ENCODE peak calls at places on chromosomes 7 and 10, in four cellular contexts. One of them, this sample, is unnamed.

GRCh38 chr7:80060218-80060806 is 74.3 kb upstream of the GNAI1 start:
- DNase-seq in right atrium auricular region: no peak
- DNase-seq in CD8-positive, alpha-beta T cell: no peak
- DNase-seq in GM23338: peak
- DNase-seq in this sample: peak

GRCh38 chr10:116421815-116422214 is 5.8 kb upstream of the PNLIPRP3 start:
- DNase-seq in right atrium auricular region: no peak
- DNase-seq in CD8-positive, alpha-beta T cell: no peak
- DNase-seq in GM23338: no peak
- DNase-seq in this sample: no peak

GRCh38 chr10:130025326-130025725 is 61.3 kb upstream of the EBF3 start:
- DNase-seq in right atrium auricular region: no peak
- DNase-seq in CD8-positive, alpha-beta T cell: no peak
- DNase-seq in GM23338: no peak
- DNase-seq in this sample: no peak

GRCh38 chr10:59907918-59908807 is 1.8 kb upstream of the CCDC6 start:
- DNase-seq in right atrium auricular region: peak
- DNase-seq in CD8-positive, alpha-beta T cell: peak
- DNase-seq in GM23338: peak
- DNase-seq in this sample: peak

GRCh38 chr7:98066208-98066607 is 40.5 kb upstream of the LMTK2 start:
- DNase-seq in right atrium auricular region: no peak
- DNase-seq in CD8-positive, alpha-beta T cell: no peak
- DNase-seq in GM23338: no peak
- DNase-seq in this sample: no peak

GRCh38 chr7:149880871-149881301 is 7.1 kb downstream of the ATP6V0E2 start:
- DNase-seq in right atrium auricular region: no peak
- DNase-seq in CD8-positive, alpha-beta T cell: no peak
- DNase-seq in GM23338: no peak
- DNase-seq in this sample: no peak

GRCh38 chr7:93873998-93874574 is 16.5 kb downstream of the TFPI2 start:
- DNase-seq in right atrium auricular region: no peak
- DNase-seq in CD8-positive, alpha-beta T cell: no peak
- DNase-seq in GM23338: peak
- DNase-seq in this sample: no peak

GRCh38 chr7:132311747-132312146 is 264.5 kb downstream of the PLXNA4 start:
- DNase-seq in right atrium auricular region: no peak
- DNase-seq in CD8-positive, alpha-beta T cell: no peak
- DNase-seq in GM23338: no peak
- DNase-seq in this sample: no peak

GRCh38 chr7:38751416-38751815 is 120.2 kb upstream of the AMPH start:
- DNase-seq in right atrium auricular region: no peak
- DNase-seq in CD8-positive, alpha-beta T cell: no peak
- DNase-seq in GM23338: no peak
- DNase-seq in this sample: no peak

GRCh38 chr10:43294892-43295291 is 28.0 kb upstream of the RASGEF1A start:
- DNase-seq in right atrium auricular region: no peak
- DNase-seq in CD8-positive, alpha-beta T cell: no peak
- DNase-seq in GM23338: no peak
- DNase-seq in this sample: no peak

GRCh38 chr7:157468221-157469111 is 131.7 kb downstream of the DNAJB6 start:
- DNase-seq in right atrium auricular region: peak
- DNase-seq in CD8-positive, alpha-beta T cell: no peak
- DNase-seq in GM23338: no peak
- DNase-seq in this sample: no peak

GRCh38 chr10:15543994-15544393 is 172.9 kb upstream of the FAM171A1 start:
- DNase-seq in right atrium auricular region: no peak
- DNase-seq in CD8-positive, alpha-beta T cell: no peak
- DNase-seq in GM23338: no peak
- DNase-seq in this sample: no peak

DNA sequence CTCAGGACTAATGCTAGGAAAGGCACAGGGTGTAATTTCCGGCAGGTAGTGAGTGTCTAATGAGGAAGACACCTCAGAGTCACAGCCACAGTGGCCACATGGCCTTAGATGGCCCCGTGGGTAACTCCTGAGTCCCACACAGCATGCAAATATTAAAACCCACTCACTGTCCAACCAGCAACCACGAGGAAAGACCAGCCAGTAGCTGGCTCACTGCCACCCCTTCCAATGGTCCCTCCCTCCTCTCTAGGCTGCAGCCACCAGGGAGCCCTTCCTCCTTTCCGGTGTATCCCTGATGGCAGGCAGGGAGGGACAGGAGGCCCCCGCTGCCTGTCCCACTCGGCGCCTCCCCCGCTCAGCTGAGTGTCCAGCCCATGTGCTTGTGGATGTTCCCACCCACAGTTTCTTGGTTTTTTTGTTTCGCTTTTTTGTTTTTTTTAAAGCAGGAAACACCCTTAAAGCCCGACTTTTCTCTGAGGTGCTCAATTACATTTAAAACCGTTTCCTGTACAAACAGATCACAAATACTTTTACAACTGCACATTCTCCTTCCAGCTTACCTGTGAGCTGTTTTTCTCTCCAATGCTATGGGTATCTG is 9.2 kb downstream of the BNIP3 start:
- DNase-seq in right atrium auricular region: no peak
- DNase-seq in CD8-positive, alpha-beta T cell: peak
- DNase-seq in GM23338: no peak
- DNase-seq in this sample: no peak
- H3K4me3 ChIP-seq in right atrium auricular region: peak
- H3K4me3 ChIP-seq in CD8-positive, alpha-beta T cell: peak
- H3K4me3 ChIP-seq in GM23338: no peak
- H3K4me3 ChIP-seq in this sample: no peak

GRCh38 chr10:74977072-74977471 is 134.4 kb upstream of the SAMD8 start:
- DNase-seq in right atrium auricular region: no peak
- DNase-seq in CD8-positive, alpha-beta T cell: no peak
- DNase-seq in GM23338: no peak
- DNase-seq in this sample: no peak
- H3K4me3 ChIP-seq in right atrium auricular region: no peak
- H3K4me3 ChIP-seq in CD8-positive, alpha-beta T cell: no peak
- H3K4me3 ChIP-seq in GM23338: no peak
- H3K4me3 ChIP-seq in this sample: no peak

DNA sequence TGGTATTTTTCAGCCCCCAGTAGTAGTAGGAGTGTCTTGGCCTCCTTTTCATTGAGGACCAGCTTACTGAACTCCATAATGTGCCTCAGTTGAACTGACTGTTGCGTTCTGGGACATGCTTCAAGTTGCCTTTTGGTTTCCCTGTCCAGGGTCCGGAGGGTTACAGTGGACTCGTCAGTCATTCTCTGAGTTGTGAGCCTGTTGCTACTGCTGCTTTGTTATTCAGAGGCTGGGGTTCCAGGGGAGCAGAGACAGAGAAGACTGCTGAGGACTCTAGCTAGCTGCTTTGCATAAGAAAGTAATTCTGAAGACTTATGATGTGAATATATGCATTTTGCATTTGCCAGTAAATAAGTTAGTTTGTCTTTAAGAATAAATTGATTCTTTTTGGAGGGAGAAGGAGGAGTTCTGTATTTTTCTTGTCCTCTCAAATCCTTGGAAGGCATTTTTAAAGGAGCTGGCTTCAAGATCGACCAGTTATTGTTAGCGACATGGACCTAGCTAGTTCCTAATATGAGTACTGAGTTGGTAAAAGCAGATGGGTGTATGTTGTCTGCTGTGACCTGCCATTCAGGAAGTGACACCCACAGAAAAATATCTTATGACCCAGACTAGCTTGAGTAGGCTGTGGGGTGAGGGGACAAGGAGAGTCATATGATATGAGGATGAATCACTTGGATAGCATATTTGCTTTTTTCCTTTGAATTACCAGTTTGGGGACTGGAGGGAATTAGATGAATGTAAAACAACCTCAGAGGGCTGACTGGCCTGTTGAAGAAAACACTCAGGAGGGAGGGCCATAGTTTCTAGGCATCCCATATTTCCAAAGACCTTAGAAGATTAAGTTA is 8.3 kb downstream of the PI4K2A start:
- DNase-seq in right atrium auricular region: no peak
- DNase-seq in CD8-positive, alpha-beta T cell: peak
- DNase-seq in GM23338: peak
- DNase-seq in this sample: peak
- H3K4me3 ChIP-seq in right atrium auricular region: no peak
- H3K4me3 ChIP-seq in CD8-positive, alpha-beta T cell: no peak
- H3K4me3 ChIP-seq in GM23338: peak
- H3K4me3 ChIP-seq in this sample: no peak

GRCh38 chr10:55367555-55367954 is 566.5 kb upstream of the PCDH15 start:
- DNase-seq in right atrium auricular region: no peak
- DNase-seq in CD8-positive, alpha-beta T cell: no peak
- DNase-seq in GM23338: no peak
- DNase-seq in this sample: no peak
- H3K4me3 ChIP-seq in right atrium auricular region: no peak
- H3K4me3 ChIP-seq in CD8-positive, alpha-beta T cell: no peak
- H3K4me3 ChIP-seq in GM23338: no peak
- H3K4me3 ChIP-seq in this sample: no peak